ENCODE peak calls at places on chromosomes 7 and 10, in four cellular contexts. T is progenitor cell of endocrine pancreas, E is heart left ventricle, O is nephron progenitor cell. X is an unnamed sample.

GRCh38 chr10:28593811-28594210 is 60.9 kb downstream of the WAC start:
- DNase-seq in E (no peak), O (no peak), T (no peak), X (no peak)

GRCh38 chr10:85863301-85864172 is 503.1 kb downstream of the GRID1 start:
- DNase-seq in E (no peak), T (no peak), O (no peak), X (no peak)

GRCh38 chr7:132211971-132212370 is 364.3 kb downstream of the PLXNA4 start:
- DNase-seq in T (no peak), E (no peak), O (no peak), X (no peak)

GRCh38 chr10:103605359-103606156 is 112.1 kb downstream of the NEURL1 start:
- DNase-seq in E (peak), O (peak), T (no peak), X (no peak)

GRCh38 chr10:127850944-127851343 is 41.8 kb downstream of the CLRN3 start:
- DNase-seq in T (no peak), O (no peak), E (no peak), X (no peak)

GRCh38 chr10:69418052-69418752 is 1.5 kb upstream of the TACR2 start:
- DNase-seq in E (no peak), O (no peak), T (no peak), X (no peak)

GRCh38 chr10:43691503-43691902 is 42.8 kb upstream of the ZNF32 start:
- DNase-seq in T (no peak), E (no peak), O (no peak), X (no peak)

GRCh38 chr10:79383974-79384606 is 36.8 kb downstream of the PPIF start:
- DNase-seq in O (no peak), T (peak), E (peak), X (no peak)

GRCh38 chr10:103276941-103277712 is at the start of gene INA:
- DNase-seq in E (no peak), T (peak), O (peak), X (no peak)

GRCh38 chr7:64559206-64559605 is 3.7 kb downstream of the ZNF680 start:
- DNase-seq in T (no peak), O (no peak), E (no peak), X (no peak)

GRCh38 chr10:34190594-34190993 is 624.5 kb downstream of the PARD3 start:
- DNase-seq in T (no peak), O (peak), E (no peak), X (no peak)

GRCh38 chr10:26485150-26485941 is 47.2 kb downstream of the APBB1IP start:
- DNase-seq in O (no peak), T (no peak), E (peak), X (no peak)

GRCh38 chr10:114441107-114441506 is 36.8 kb upstream of the AFAP1L2 start:
- DNase-seq in E (no peak), T (no peak), O (no peak), X (no peak)

GRCh38 chr10:11509036-11509435 is 102.4 kb downstream of the USP6NL start:
- DNase-seq in T (no peak), O (no peak), E (no peak), X (no peak)

GRCh38 chr7:49001610-49002033 is 77.3 kb downstream of the CDC14C start:
- DNase-seq in E (peak), T (no peak), O (peak), X (no peak)

GRCh38 chr7:116766881-116767280 is 94.9 kb downstream of the MET start:
- DNase-seq in T (no peak), E (no peak), O (no peak), X (no peak)

GRCh38 chr7:38886265-38886664 is 22.7 kb downstream of the VPS41 start:
- DNase-seq in T (no peak), E (no peak), O (no peak), X (no peak)

GRCh38 chr7:137006293-137006692 is 137.8 kb downstream of the CHRM2 start:
- DNase-seq in T (no peak), O (no peak), E (no peak), X (no peak)

GRCh38 chr10:36354633-36355032 is 712.5 kb upstream of the FZD8 start:
- DNase-seq in E (no peak), T (no peak), O (no peak), X (no peak)
- TF ChIP-seq CTCF in E (no peak), T (no peak), O (no peak), X (no peak)

GRCh38 chr10:89267056-89267455 is 15.5 kb upstream of the LIPA start:
- DNase-seq in O (no peak), E (no peak), T (no peak), X (no peak)

GRCh38 chr10:89271532-89271931 is 20.0 kb upstream of the LIPA start:
- DNase-seq in O (no peak), E (no peak), T (no peak), X (no peak)

GRCh38 chr10:89274928-89275327 is 23.4 kb upstream of the LIPA start:
- DNase-seq in T (no peak), O (no peak), E (no peak), X (no peak)

GRCh38 chr10:89273680-89274079 is 22.1 kb upstream of the LIPA start:
- DNase-seq in T (no peak), O (no peak), E (no peak), X (no peak)

DNA sequence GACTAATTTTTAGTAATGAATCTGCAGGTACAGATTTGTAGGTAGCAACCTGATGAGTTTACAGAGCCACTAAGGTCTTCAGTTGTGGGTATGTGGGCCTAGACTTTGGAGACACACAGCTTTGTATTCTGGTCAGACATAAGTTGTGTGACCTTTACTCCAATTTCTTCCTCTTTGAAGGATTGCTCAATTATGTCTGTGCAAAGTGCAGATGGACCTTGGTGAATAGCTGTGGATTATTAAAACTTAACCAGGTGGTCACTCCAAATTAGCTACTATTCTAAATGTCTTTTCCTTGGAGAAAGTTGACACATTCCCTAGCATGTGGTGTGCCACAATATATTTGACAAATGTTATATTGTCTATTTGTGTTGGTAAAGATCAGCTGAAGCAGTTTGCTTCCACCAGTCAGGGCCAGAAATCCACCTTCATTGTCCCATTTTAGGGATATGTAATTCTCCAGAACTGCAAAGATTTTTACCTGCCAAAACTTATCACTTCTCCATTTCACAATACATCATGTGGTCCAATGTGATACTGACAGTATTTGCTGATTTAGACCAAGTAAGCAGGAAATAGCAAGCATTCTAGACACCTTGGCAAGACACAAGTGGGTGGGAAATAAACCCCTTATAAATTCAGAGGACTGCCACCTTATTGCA is 18.4 kb upstream of the LIPA start:
- DNase-seq in E (no peak), T (no peak), O (no peak), X (no peak)
- TF ChIP-seq CTCF in E (no peak), T (no peak), O (no peak), X (no peak)

DNA sequence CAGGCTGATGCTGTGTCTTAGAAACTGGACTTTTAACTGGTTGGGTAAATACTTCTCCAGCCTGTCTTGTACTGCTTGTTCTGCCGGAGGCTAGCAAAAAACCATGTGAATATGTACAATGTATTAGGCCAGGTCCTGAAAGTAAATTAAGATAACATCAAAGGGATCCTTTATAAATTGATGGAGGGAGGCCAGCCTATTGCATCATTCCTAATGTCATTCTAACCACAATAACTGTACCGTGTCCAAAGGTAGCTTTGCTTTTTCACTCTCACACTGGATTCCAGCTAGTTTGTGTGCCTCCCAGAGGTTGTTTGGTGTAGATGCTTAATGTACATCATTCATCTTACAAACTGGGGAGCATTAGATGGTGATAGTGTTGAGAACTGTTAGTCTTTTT is 91.2 kb upstream of the SEM1 start:
- DNase-seq in E (no peak), T (no peak), O (no peak), X (no peak)
- TF ChIP-seq CTCF in E (no peak), T (no peak), O (no peak), X (no peak)

DNA sequence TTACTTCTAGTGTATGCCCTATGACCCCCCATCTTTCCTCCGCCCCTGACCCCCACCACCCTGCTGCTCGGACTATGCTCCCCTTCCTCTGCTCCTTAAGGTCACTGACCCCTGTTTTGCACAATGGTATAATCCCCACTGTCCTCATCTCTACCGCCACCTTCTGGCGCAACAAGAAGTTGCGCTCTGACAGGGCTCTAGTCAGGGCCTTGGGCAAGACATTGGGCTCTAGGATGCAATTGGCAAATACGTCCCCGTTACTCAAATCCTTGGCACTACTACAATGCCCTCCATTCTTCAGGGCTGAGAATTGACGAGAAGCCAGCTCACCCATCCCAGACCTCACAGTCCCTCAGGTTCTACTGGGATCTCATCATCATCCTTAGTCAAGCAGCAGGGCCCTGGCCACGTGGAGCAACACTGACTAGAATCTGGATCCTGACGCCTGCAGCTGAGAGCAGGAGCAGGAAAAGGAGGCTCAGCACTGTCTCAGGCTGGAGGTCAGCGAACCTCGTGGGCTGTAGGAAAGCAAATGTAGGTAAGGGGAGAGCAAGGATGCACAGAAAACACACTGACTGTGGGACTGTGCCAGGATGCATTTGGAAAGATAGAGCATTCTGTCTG is 10.6 kb downstream of the LRIT2 start:
- DNase-seq in E (no peak), O (peak), T (no peak), X (no peak)
- TF ChIP-seq CTCF in E (peak), O (peak), T (peak), X (peak)

GRCh38 chr10:21533577-21534475 is at the start of gene MLLT10:
- DNase-seq in T (peak), O (peak), E (peak), X (peak)
- TF ChIP-seq CTCF in T (peak), O (no peak), E (no peak), X (peak)

DNA sequence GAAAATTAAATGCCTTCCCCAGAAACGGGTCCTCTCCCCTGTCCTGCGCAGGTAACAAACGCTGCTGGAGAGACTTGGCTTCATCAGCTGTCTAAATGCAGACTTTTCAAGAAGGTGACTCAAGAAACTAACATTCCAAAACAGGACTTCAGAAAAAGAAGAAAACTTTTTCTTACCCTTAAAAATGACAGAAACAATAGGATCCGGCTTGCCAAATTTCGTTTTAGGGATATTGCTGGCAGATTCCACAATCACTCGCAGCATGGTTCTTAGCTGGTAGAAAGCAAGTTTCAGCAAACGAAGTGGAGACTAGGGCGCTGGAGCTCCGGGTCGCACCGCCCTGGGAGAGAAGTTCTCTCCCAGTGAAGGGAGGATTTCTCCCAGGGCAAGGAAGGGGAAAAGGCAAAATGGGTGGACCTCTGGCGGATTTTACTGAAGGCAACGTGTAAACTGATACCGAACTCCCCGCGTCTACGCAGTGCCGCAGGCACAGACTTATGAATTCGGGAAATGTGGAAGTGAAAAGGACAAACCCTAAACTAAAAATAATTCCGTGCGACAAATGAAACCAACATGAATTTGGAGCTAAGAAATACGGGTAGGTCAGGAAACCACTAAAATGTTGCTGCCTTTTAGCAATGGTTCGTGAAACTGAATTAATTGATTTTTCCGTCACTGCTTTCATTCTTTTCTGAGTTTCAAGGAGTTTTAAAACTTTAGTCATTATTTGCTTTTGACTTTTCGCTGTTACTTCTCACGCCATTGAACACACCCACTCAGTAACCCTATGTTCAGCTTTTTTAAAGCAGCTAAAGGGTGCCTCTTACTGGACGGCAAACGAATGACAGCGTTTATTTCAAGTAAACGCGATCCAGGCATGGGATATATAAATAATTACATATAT is at the start of gene MYOF:
- DNase-seq in T (no peak), O (peak), E (peak), X (no peak)
- TF ChIP-seq CTCF in T (peak), O (peak), E (peak), X (peak)

GRCh38 chr7:96355990-96356506 is 34.1 kb upstream of the SLC25A13 start:
- DNase-seq in T (no peak), E (no peak), O (no peak), X (no peak)
- TF ChIP-seq CTCF in T (no peak), E (no peak), O (no peak), X (no peak)

GRCh38 chr7:121398246-121398645 is 2.1 kb upstream of the FAM3C start:
- DNase-seq in E (no peak), T (no peak), O (no peak), X (no peak)
- TF ChIP-seq CTCF in E (no peak), T (no peak), O (no peak), X (no peak)

GRCh38 chr7:95682913-95683312 is 86.6 kb upstream of the PDK4 start:
- DNase-seq in E (no peak), O (no peak), T (no peak), X (no peak)

GRCh38 chr7:95684505-95684904 is 87.8 kb upstream of the DYNC1I1 start:
- DNase-seq in O (no peak), T (no peak), E (no peak), X (no peak)

GRCh38 chr7:95686109-95686508 is 86.2 kb upstream of the DYNC1I1 start:
- DNase-seq in O (peak), E (peak), T (no peak), X (peak)

GRCh38 chr7:95687759-95688343 is 84.5 kb upstream of the DYNC1I1 start:
- DNase-seq in E (no peak), T (no peak), O (peak), X (no peak)

GRCh38 chr7:95684037-95684436 is 87.7 kb upstream of the PDK4 start:
- DNase-seq in E (no peak), T (no peak), O (no peak), X (no peak)
- TF ChIP-seq CTCF in E (peak), T (peak), O (peak), X (no peak)

GRCh38 chr10:73974309-73974946 is 23.5 kb upstream of the VCL start:
- DNase-seq in E (no peak), O (no peak), T (no peak), X (no peak)

GRCh38 chr10:73973427-73973826 is 24.5 kb upstream of the VCL start:
- DNase-seq in E (no peak), T (no peak), O (no peak), X (no peak)

GRCh38 chr10:73969224-73969811 is 28.6 kb upstream of the VCL start:
- DNase-seq in T (no peak), O (no peak), E (no peak), X (no peak)

GRCh38 chr10:73970845-73971244 is 27.1 kb upstream of the VCL start:
- DNase-seq in E (no peak), T (no peak), O (no peak), X (no peak)

GRCh38 chr10:73971636-73972354 is 26.1 kb upstream of the VCL start:
- DNase-seq in T (no peak), O (no peak), E (no peak), X (no peak)
- TF ChIP-seq CTCF in T (no peak), O (no peak), E (no peak), X (no peak)

X was measured in CD14-positive monocyte.